ENCODE peak calls at places on chromosomes 16 and 17, in five cellular contexts. Y is HepG2, R is GM12878, S is K562, C is H1. H is an unnamed sample.

GRCh38 chr17:27153005-27153404 is 140.9 kb upstream of the WSB1 start:
- DNase-seq in Y (no peak), R (no peak), S (no peak), C (no peak), H (no peak)

GRCh38 chr17:13797863-13798262 is 196.1 kb upstream of the HS3ST3A1 start:
- DNase-seq in Y (no peak), R (no peak), S (no peak), C (no peak), H (no peak)

GRCh38 chr17:21034350-21035235 is 8.2 kb downstream of the USP22 start:
- DNase-seq in Y (no peak), R (peak), S (peak), C (no peak), H (peak)

GRCh38 chr17:66304304-66305174 is 2.1 kb downstream of the PRKCA start:
- DNase-seq in Y (peak), R (no peak), S (peak), C (peak), H (peak)

GRCh38 chr16:88616320-88616719 is 22.1 kb upstream of the IL17C start:
- DNase-seq in Y (no peak), R (no peak), S (no peak), C (no peak), H (no peak)

GRCh38 chr17:48113201-48113676 is 5.7 kb downstream of the SNX11 start:
- DNase-seq in Y (no peak), R (peak), S (no peak), C (no peak), H (no peak)

GRCh38 chr17:43936434-43936833 is 5.8 kb downstream of the PPY start:
- DNase-seq in Y (no peak), R (no peak), S (no peak), C (no peak), H (no peak)

GRCh38 chr17:19753049-19753444 is 4.9 kb upstream of the ALDH3A1 start:
- DNase-seq in Y (no peak), R (no peak), S (no peak), C (no peak), H (no peak)

GRCh38 chr16:89084814-89085612 is 8.6 kb upstream of the ACSF3 start:
- DNase-seq in Y (no peak), R (no peak), S (no peak), C (no peak), H (no peak)

GRCh38 chr17:80678621-80679020 is 134.0 kb downstream of the RPTOR start:
- DNase-seq in Y (no peak), R (no peak), S (peak), C (no peak), H (no peak)

GRCh38 chr16:48586083-48586482 is 23.9 kb downstream of the N4BP1 start:
- DNase-seq in Y (no peak), R (no peak), S (no peak), C (no peak), H (no peak)

GRCh38 chr16:19118938-19119431 is 5.2 kb downstream of the ITPRIPL2 start:
- DNase-seq in Y (no peak), R (no peak), S (peak), C (no peak), H (no peak)

GRCh38 chr16:22253272-22253671 is 43.9 kb upstream of the POLR3E start:
- DNase-seq in Y (no peak), R (no peak), S (no peak), C (no peak), H (no peak)

GRCh38 chr17:33492731-33493260 is 199.7 kb upstream of the ASIC2 start:
- DNase-seq in Y (no peak), R (no peak), S (no peak), C (no peak), H (no peak)
- TF ChIP-seq CREB1 in Y (no peak), R (no peak), S (no peak), C (no peak), H (no peak)

GRCh38 chr17:35313875-35314409 is 59.5 kb downstream of the SLFN11 start:
- DNase-seq in Y (no peak), R (no peak), S (no peak), C (no peak), H (peak)

GRCh38 chr17:35315971-35316370 is 57.5 kb downstream of the SLFN11 start:
- DNase-seq in Y (no peak), R (no peak), S (no peak), C (no peak), H (no peak)

GRCh38 chr17:35315283-35315682 is 58.1 kb downstream of the SLFN11 start:
- DNase-seq in Y (no peak), R (no peak), S (peak), C (no peak), H (no peak)

GRCh38 chr17:35312790-35313711 is 60.4 kb downstream of the SLFN11 start:
- DNase-seq in Y (peak), R (peak), S (peak), C (no peak), H (peak)

GRCh38 chr17:35314415-35315216 is 58.8 kb downstream of the SLFN11 start:
- DNase-seq in Y (no peak), R (no peak), S (no peak), C (no peak), H (peak)
- H3K4me3 ChIP-seq in Y (no peak), R (no peak), S (no peak), C (peak), H (peak)

GRCh38 chr17:58153046-58153445 is 4.9 kb downstream of the OR4D1 start:
- DNase-seq in Y (no peak), R (no peak), S (no peak), C (no peak), H (no peak)

GRCh38 chr17:58161566-58161965 is 5.2 kb upstream of the OR4D2 start:
- DNase-seq in Y (no peak), R (no peak), S (no peak), C (no peak), H (no peak)

GRCh38 chr17:58158181-58158580 is 8.6 kb upstream of the OR4D2 start:
- DNase-seq in Y (no peak), R (no peak), S (no peak), C (no peak), H (no peak)

GRCh38 chr17:58156839-58157803 is 8.9 kb downstream of the OR4D1 start:
- DNase-seq in Y (no peak), R (no peak), S (peak), C (no peak), H (peak)
- TF ChIP-seq CREB1 in Y (no peak), R (no peak), S (no peak), C (peak), H (peak)

GRCh38 chr17:50420419-50421112 is 5.5 kb upstream of the ACSF2 start:
- DNase-seq in Y (peak), R (no peak), S (no peak), C (no peak), H (no peak)

GRCh38 chr17:50422738-50423137 is 3.3 kb upstream of the ACSF2 start:
- DNase-seq in Y (peak), R (no peak), S (no peak), C (no peak), H (no peak)

GRCh38 chr17:50424246-50425000 is 1.6 kb upstream of the ACSF2 start:
- DNase-seq in Y (no peak), R (no peak), S (no peak), C (no peak), H (no peak)

GRCh38 chr17:50423553-50424159 is 2.4 kb upstream of the ACSF2 start:
- DNase-seq in Y (peak), R (no peak), S (peak), C (no peak), H (peak)

GRCh38 chr17:50421308-50422031 is 4.5 kb upstream of the ACSF2 start:
- DNase-seq in Y (no peak), R (no peak), S (peak), C (no peak), H (no peak)
- H3K4me3 ChIP-seq in Y (peak), R (peak), S (peak), C (no peak), H (no peak)

H was measured in GM23338.